ENCODE peak calls at places on chromosomes 5 and 9, in nine cellular contexts. One of them, this sample, is unnamed.

GRCh38 chr9:130940693-130941576 is 1.9 kb upstream of the FIBCD1 start:
- DNase-seq in effector memory CD4-positive, alpha-beta T cell: peak
- DNase-seq in skeletal muscle cell: no peak
- DNase-seq in right cardiac atrium: peak
- DNase-seq in cardiac fibroblast: peak
- DNase-seq in AG10803: no peak
- DNase-seq in tibial artery: peak
- DNase-seq in DND-41: peak
- DNase-seq in cardiac muscle cell: peak
- DNase-seq in this sample: peak

GRCh38 chr9:4796988-4797956 is 4.5 kb downstream of the RCL1 start:
- DNase-seq in cardiac muscle cell: peak
- DNase-seq in skeletal muscle cell: no peak
- DNase-seq in cardiac fibroblast: peak
- DNase-seq in right cardiac atrium: no peak
- DNase-seq in DND-41: no peak
- DNase-seq in effector memory CD4-positive, alpha-beta T cell: no peak
- DNase-seq in tibial artery: no peak
- DNase-seq in AG10803: peak
- DNase-seq in this sample: no peak

GRCh38 chr5:154756871-154757646 is 1.9 kb downstream of the LARP1 start:
- DNase-seq in skeletal muscle cell: no peak
- DNase-seq in DND-41: peak
- DNase-seq in cardiac fibroblast: peak
- DNase-seq in cardiac muscle cell: peak
- DNase-seq in right cardiac atrium: peak
- DNase-seq in effector memory CD4-positive, alpha-beta T cell: peak
- DNase-seq in tibial artery: peak
- DNase-seq in AG10803: peak
- DNase-seq in this sample: no peak

GRCh38 chr5:78492650-78493049 is 132.2 kb downstream of the SCAMP1 start:
- DNase-seq in cardiac muscle cell: no peak
- DNase-seq in AG10803: no peak
- DNase-seq in effector memory CD4-positive, alpha-beta T cell: no peak
- DNase-seq in right cardiac atrium: no peak
- DNase-seq in tibial artery: no peak
- DNase-seq in DND-41: no peak
- DNase-seq in skeletal muscle cell: no peak
- DNase-seq in cardiac fibroblast: no peak
- DNase-seq in this sample: no peak

GRCh38 chr9:116062206-116062550 is 91.4 kb upstream of the PAPPA start:
- DNase-seq in effector memory CD4-positive, alpha-beta T cell: no peak
- DNase-seq in right cardiac atrium: no peak
- DNase-seq in DND-41: no peak
- DNase-seq in AG10803: no peak
- DNase-seq in skeletal muscle cell: no peak
- DNase-seq in tibial artery: no peak
- DNase-seq in cardiac muscle cell: no peak
- DNase-seq in cardiac fibroblast: no peak
- DNase-seq in this sample: no peak

GRCh38 chr5:135483254-135483653 is 31.1 kb upstream of the TIFAB start:
- DNase-seq in AG10803: no peak
- DNase-seq in effector memory CD4-positive, alpha-beta T cell: no peak
- DNase-seq in DND-41: no peak
- DNase-seq in cardiac fibroblast: no peak
- DNase-seq in right cardiac atrium: no peak
- DNase-seq in tibial artery: no peak
- DNase-seq in skeletal muscle cell: no peak
- DNase-seq in cardiac muscle cell: no peak
- DNase-seq in this sample: no peak

GRCh38 chr9:89436963-89437625 is 60.8 kb downstream of the SEMA4D start:
- DNase-seq in DND-41: no peak
- DNase-seq in cardiac fibroblast: no peak
- DNase-seq in AG10803: no peak
- DNase-seq in effector memory CD4-positive, alpha-beta T cell: peak
- DNase-seq in tibial artery: no peak
- DNase-seq in right cardiac atrium: no peak
- DNase-seq in cardiac muscle cell: no peak
- DNase-seq in skeletal muscle cell: no peak
- DNase-seq in this sample: peak

GRCh38 chr5:1465117-1465516 is 19.9 kb upstream of the SLC6A3 start:
- DNase-seq in effector memory CD4-positive, alpha-beta T cell: no peak
- DNase-seq in DND-41: no peak
- DNase-seq in AG10803: no peak
- DNase-seq in tibial artery: peak
- DNase-seq in cardiac muscle cell: no peak
- DNase-seq in cardiac fibroblast: no peak
- DNase-seq in skeletal muscle cell: no peak
- DNase-seq in right cardiac atrium: no peak
- DNase-seq in this sample: no peak

GRCh38 chr9:109401169-109401989 is 80.5 kb upstream of the EPB41L4B start:
- DNase-seq in cardiac muscle cell: peak
- DNase-seq in effector memory CD4-positive, alpha-beta T cell: no peak
- DNase-seq in tibial artery: no peak
- DNase-seq in right cardiac atrium: no peak
- DNase-seq in AG10803: peak
- DNase-seq in cardiac fibroblast: peak
- DNase-seq in skeletal muscle cell: no peak
- DNase-seq in DND-41: peak
- DNase-seq in this sample: no peak

GRCh38 chr9:88536951-88537742 is 2.2 kb downstream of the NXNL2 start:
- DNase-seq in AG10803: no peak
- DNase-seq in cardiac muscle cell: no peak
- DNase-seq in tibial artery: peak
- DNase-seq in right cardiac atrium: peak
- DNase-seq in DND-41: no peak
- DNase-seq in effector memory CD4-positive, alpha-beta T cell: no peak
- DNase-seq in skeletal muscle cell: no peak
- DNase-seq in cardiac fibroblast: no peak
- DNase-seq in this sample: no peak

GRCh38 chr5:172484664-172485063 is 30.3 kb upstream of the SH3PXD2B start:
- DNase-seq in effector memory CD4-positive, alpha-beta T cell: no peak
- DNase-seq in DND-41: no peak
- DNase-seq in tibial artery: no peak
- DNase-seq in AG10803: no peak
- DNase-seq in right cardiac atrium: no peak
- DNase-seq in cardiac muscle cell: no peak
- DNase-seq in cardiac fibroblast: no peak
- DNase-seq in skeletal muscle cell: no peak
- DNase-seq in this sample: no peak

GRCh38 chr5:1129725-1130082 is 17.8 kb upstream of the SLC12A7 start:
- DNase-seq in AG10803: no peak
- DNase-seq in cardiac fibroblast: no peak
- DNase-seq in tibial artery: no peak
- DNase-seq in effector memory CD4-positive, alpha-beta T cell: no peak
- DNase-seq in right cardiac atrium: no peak
- DNase-seq in skeletal muscle cell: no peak
- DNase-seq in cardiac muscle cell: no peak
- DNase-seq in DND-41: no peak
- DNase-seq in this sample: no peak

GRCh38 chr9:134366223-134367031 is 40.2 kb downstream of the RXRA start:
- DNase-seq in tibial artery: peak
- DNase-seq in skeletal muscle cell: peak
- DNase-seq in cardiac fibroblast: peak
- DNase-seq in AG10803: peak
- DNase-seq in effector memory CD4-positive, alpha-beta T cell: no peak
- DNase-seq in right cardiac atrium: peak
- DNase-seq in cardiac muscle cell: no peak
- DNase-seq in DND-41: no peak
- DNase-seq in this sample: no peak

GRCh38 chr5:172941067-172941516 is 18.1 kb upstream of the RPL26L1 start:
- DNase-seq in cardiac muscle cell: peak
- DNase-seq in effector memory CD4-positive, alpha-beta T cell: no peak
- DNase-seq in right cardiac atrium: no peak
- DNase-seq in AG10803: no peak
- DNase-seq in tibial artery: no peak
- DNase-seq in DND-41: no peak
- DNase-seq in skeletal muscle cell: no peak
- DNase-seq in cardiac fibroblast: no peak
- DNase-seq in this sample: no peak

GRCh38 chr5:146706321-146706972 is 172.1 kb downstream of the PPP2R2B start:
- DNase-seq in effector memory CD4-positive, alpha-beta T cell: no peak
- DNase-seq in cardiac muscle cell: no peak
- DNase-seq in right cardiac atrium: peak
- DNase-seq in DND-41: peak
- DNase-seq in AG10803: no peak
- DNase-seq in cardiac fibroblast: no peak
- DNase-seq in skeletal muscle cell: no peak
- DNase-seq in tibial artery: no peak
- DNase-seq in this sample: no peak

GRCh38 chr9:134936021-134936761 is 18.5 kb upstream of the FCN1 start:
- DNase-seq in AG10803: no peak
- DNase-seq in cardiac muscle cell: no peak
- DNase-seq in right cardiac atrium: no peak
- DNase-seq in cardiac fibroblast: no peak
- DNase-seq in DND-41: no peak
- DNase-seq in skeletal muscle cell: no peak
- DNase-seq in effector memory CD4-positive, alpha-beta T cell: no peak
- DNase-seq in tibial artery: no peak
- DNase-seq in this sample: peak

GRCh38 chr5:50302815-50303490 is 138.1 kb downstream of the EMB start:
- DNase-seq in AG10803: no peak
- DNase-seq in cardiac fibroblast: no peak
- DNase-seq in cardiac muscle cell: no peak
- DNase-seq in tibial artery: no peak
- DNase-seq in effector memory CD4-positive, alpha-beta T cell: no peak
- DNase-seq in right cardiac atrium: no peak
- DNase-seq in DND-41: no peak
- DNase-seq in skeletal muscle cell: peak
- DNase-seq in this sample: no peak

GRCh38 chr9:131216806-131217205 is 59.5 kb downstream of the FAM78A start:
- DNase-seq in cardiac fibroblast: no peak
- DNase-seq in DND-41: no peak
- DNase-seq in right cardiac atrium: no peak
- DNase-seq in cardiac muscle cell: no peak
- DNase-seq in skeletal muscle cell: no peak
- DNase-seq in effector memory CD4-positive, alpha-beta T cell: no peak
- DNase-seq in tibial artery: no peak
- DNase-seq in AG10803: no peak
- DNase-seq in this sample: no peak

GRCh38 chr9:136995772-136996308 is 528 bp downstream of the CLIC3 start:
- DNase-seq in effector memory CD4-positive, alpha-beta T cell: no peak
- DNase-seq in cardiac muscle cell: no peak
- DNase-seq in DND-41: no peak
- DNase-seq in cardiac fibroblast: peak
- DNase-seq in tibial artery: peak
- DNase-seq in AG10803: peak
- DNase-seq in right cardiac atrium: peak
- DNase-seq in skeletal muscle cell: no peak
- DNase-seq in this sample: no peak
- H3K4me3 ChIP-seq in effector memory CD4-positive, alpha-beta T cell: peak
- H3K4me3 ChIP-seq in cardiac muscle cell: no peak
- H3K4me3 ChIP-seq in DND-41: no peak
- H3K4me3 ChIP-seq in cardiac fibroblast: no peak
- H3K4me3 ChIP-seq in tibial artery: peak
- H3K4me3 ChIP-seq in AG10803: peak
- H3K4me3 ChIP-seq in right cardiac atrium: no peak
- H3K4me3 ChIP-seq in skeletal muscle cell: no peak
- H3K4me3 ChIP-seq in this sample: no peak

GRCh38 chr9:121818841-121819430 is 167.5 kb downstream of the DAB2IP start:
- DNase-seq in right cardiac atrium: no peak
- DNase-seq in skeletal muscle cell: no peak
- DNase-seq in effector memory CD4-positive, alpha-beta T cell: no peak
- DNase-seq in tibial artery: peak
- DNase-seq in cardiac fibroblast: no peak
- DNase-seq in DND-41: no peak
- DNase-seq in cardiac muscle cell: no peak
- DNase-seq in AG10803: no peak
- DNase-seq in this sample: no peak
- H3K4me3 ChIP-seq in right cardiac atrium: no peak
- H3K4me3 ChIP-seq in skeletal muscle cell: no peak
- H3K4me3 ChIP-seq in effector memory CD4-positive, alpha-beta T cell: no peak
- H3K4me3 ChIP-seq in tibial artery: no peak
- H3K4me3 ChIP-seq in cardiac fibroblast: no peak
- H3K4me3 ChIP-seq in DND-41: no peak
- H3K4me3 ChIP-seq in cardiac muscle cell: no peak
- H3K4me3 ChIP-seq in AG10803: no peak
- H3K4me3 ChIP-seq in this sample: no peak

DNA sequence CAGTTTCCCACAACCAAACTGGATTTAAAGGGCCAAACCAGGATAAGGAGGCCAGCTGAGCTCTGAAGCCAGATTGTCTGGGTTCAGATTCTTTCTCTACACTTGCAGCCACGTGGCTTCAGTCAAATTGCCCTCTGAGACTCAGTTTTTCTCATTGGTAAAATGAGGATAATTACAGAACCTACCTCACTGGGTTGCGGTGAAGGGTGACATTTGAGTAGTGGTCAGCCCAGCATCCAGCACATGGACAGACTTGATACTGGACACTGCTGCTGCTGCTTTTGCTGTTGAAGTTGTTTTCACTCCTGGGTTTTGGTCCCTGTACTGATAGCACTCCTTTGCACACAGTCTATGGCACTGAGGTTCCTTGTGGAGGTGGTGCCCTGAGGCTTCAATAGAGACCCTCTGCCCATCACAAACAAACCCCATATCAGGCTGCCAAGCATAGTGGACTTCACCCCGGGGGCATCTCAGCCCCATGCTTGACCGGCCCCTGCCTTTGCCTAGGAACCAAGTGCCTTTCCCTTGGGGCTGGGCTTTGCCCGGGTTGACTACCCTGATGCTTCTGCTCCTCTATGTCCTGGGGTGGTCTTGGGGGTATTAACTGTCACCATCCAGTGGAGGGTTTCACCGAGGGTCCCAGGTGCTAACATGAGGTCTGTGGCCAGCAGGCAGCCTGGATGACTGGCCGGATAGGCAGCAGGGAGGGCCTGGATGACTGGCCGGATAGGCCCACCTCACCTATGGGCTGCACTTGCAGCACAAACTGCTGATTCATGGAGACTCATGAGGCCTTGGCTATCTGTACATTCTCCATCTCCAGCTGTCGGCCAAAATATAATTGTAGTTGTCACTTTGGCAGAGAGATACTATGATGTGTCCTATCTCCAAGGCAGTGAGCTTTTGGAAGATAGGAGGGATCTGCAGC is 25.9 kb upstream of the CDKN2AIPNL start:
- DNase-seq in right cardiac atrium: peak
- DNase-seq in tibial artery: no peak
- DNase-seq in AG10803: peak
- DNase-seq in cardiac muscle cell: no peak
- DNase-seq in DND-41: no peak
- DNase-seq in effector memory CD4-positive, alpha-beta T cell: no peak
- DNase-seq in cardiac fibroblast: peak
- DNase-seq in skeletal muscle cell: peak
- DNase-seq in this sample: no peak
- H3K4me3 ChIP-seq in right cardiac atrium: no peak
- H3K4me3 ChIP-seq in tibial artery: no peak
- H3K4me3 ChIP-seq in AG10803: no peak
- H3K4me3 ChIP-seq in cardiac muscle cell: no peak
- H3K4me3 ChIP-seq in DND-41: no peak
- H3K4me3 ChIP-seq in effector memory CD4-positive, alpha-beta T cell: no peak
- H3K4me3 ChIP-seq in cardiac fibroblast: no peak
- H3K4me3 ChIP-seq in skeletal muscle cell: no peak
- H3K4me3 ChIP-seq in this sample: no peak

DNA sequence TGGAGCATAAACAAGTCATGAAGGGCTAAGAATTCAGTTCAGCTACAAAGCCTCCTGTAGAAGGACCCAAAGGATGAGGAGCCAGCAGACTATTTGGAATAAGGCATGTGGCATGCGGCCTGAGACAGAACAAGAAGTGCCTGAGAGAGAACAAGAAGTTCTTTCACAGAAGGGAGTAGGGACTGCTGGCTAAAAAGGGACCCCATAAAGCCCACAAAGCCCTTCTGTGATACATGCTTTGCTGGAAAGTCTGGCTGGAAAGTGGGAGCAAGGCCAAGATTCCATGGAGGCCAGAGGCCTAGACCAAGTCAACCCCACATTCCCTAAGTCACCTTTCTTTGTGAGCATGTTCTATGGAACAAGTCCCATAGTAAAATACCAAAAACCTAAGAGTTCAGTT is 35.9 kb upstream of the UBAP2 start:
- DNase-seq in right cardiac atrium: no peak
- DNase-seq in tibial artery: peak
- DNase-seq in cardiac fibroblast: peak
- DNase-seq in AG10803: peak
- DNase-seq in cardiac muscle cell: no peak
- DNase-seq in skeletal muscle cell: peak
- DNase-seq in effector memory CD4-positive, alpha-beta T cell: no peak
- DNase-seq in DND-41: no peak
- DNase-seq in this sample: no peak
- H3K4me3 ChIP-seq in right cardiac atrium: no peak
- H3K4me3 ChIP-seq in tibial artery: no peak
- H3K4me3 ChIP-seq in cardiac fibroblast: no peak
- H3K4me3 ChIP-seq in AG10803: no peak
- H3K4me3 ChIP-seq in cardiac muscle cell: no peak
- H3K4me3 ChIP-seq in skeletal muscle cell: no peak
- H3K4me3 ChIP-seq in effector memory CD4-positive, alpha-beta T cell: no peak
- H3K4me3 ChIP-seq in DND-41: no peak
- H3K4me3 ChIP-seq in this sample: no peak